ENCODE peak calls at places on chromosomes 16 and 17, in ten cellular contexts. D is fibroblast of mammary gland, C is retinal pigment epithelial cell, I is uterus, E is B cell, G is fibroblast of lung, P is choroid plexus epithelial cell, L is pancreas, M is WTC11, S is astrocyte of the spinal cord. J is an unnamed sample.

GRCh38 chr17:7589891-7590611 is at the start of gene SOX15:
- DNase-seq in D (no peak), C (no peak), I (no peak), E (no peak), G (no peak), P (no peak), L (no peak), M (peak), S (peak), J (no peak)

GRCh38 chr17:63189930-63190329 is 223.9 kb downstream of the TANC2 start:
- DNase-seq in D (peak), C (no peak), I (no peak), E (no peak), G (peak), P (no peak), L (no peak), M (no peak), S (peak), J (no peak)

GRCh38 chr16:71357681-71358080 is 842 bp upstream of the CALB2 start:
- DNase-seq in D (no peak), C (no peak), I (no peak), E (no peak), G (no peak), P (no peak), L (no peak), M (peak), S (no peak), J (no peak)

GRCh38 chr17:54353789-54354525 is 531.2 kb downstream of the KIF2B start:
- DNase-seq in D (no peak), C (no peak), I (no peak), E (no peak), G (no peak), P (no peak), L (no peak), M (no peak), S (no peak), J (no peak)

GRCh38 chr17:42673885-42674754 is 2.7 kb downstream of the PLEKHH3 start:
- DNase-seq in D (peak), C (no peak), I (peak), E (peak), G (peak), P (peak), L (peak), M (peak), S (peak), J (peak)

GRCh38 chr17:15926039-15926740 is 18.7 kb upstream of the ADORA2B start:
- DNase-seq in D (no peak), C (no peak), I (no peak), E (no peak), G (no peak), P (peak), L (peak), M (no peak), S (no peak), J (no peak)

GRCh38 chr17:36736201-36737156 is 135.1 kb downstream of the MRM1 start:
- DNase-seq in D (no peak), C (no peak), I (no peak), E (no peak), G (no peak), P (no peak), L (no peak), M (no peak), S (no peak), J (no peak)

GRCh38 chr17:36485805-36486203 is 677 bp upstream of the ZNHIT3 start:
- DNase-seq in D (no peak), C (no peak), I (no peak), E (no peak), G (no peak), P (no peak), L (peak), M (peak), S (no peak), J (peak)

GRCh38 chr17:50634123-50634914 is at the start of gene ABCC3:
- DNase-seq in D (peak), C (no peak), I (peak), E (no peak), G (peak), P (no peak), L (peak), M (peak), S (no peak), J (no peak)

GRCh38 chr16:20904507-20905079 is 4.0 kb downstream of the LYRM1 start:
- DNase-seq in D (peak), C (no peak), I (no peak), E (peak), G (peak), P (peak), L (no peak), M (no peak), S (peak), J (peak)

GRCh38 chr17:63354251-63354650 is 91.9 kb downstream of the CYB561 start:
- DNase-seq in D (peak), C (no peak), I (no peak), E (no peak), G (peak), P (no peak), L (no peak), M (no peak), S (no peak), J (no peak)

GRCh38 chr17:2075336-2076056 is 20.6 kb downstream of the HIC1 start:
- DNase-seq in D (peak), C (no peak), I (peak), E (no peak), G (peak), P (peak), L (no peak), M (peak), S (no peak), J (peak)
- TF ChIP-seq CTCF in D (peak), C (peak), I (peak), E (no peak), G (no peak), P (peak), L (no peak), M (no peak), S (peak), J (no peak)

GRCh38 chr17:45118691-45119090 is 13.6 kb downstream of the PLCD3 start:
- DNase-seq in D (no peak), C (no peak), I (no peak), E (no peak), G (no peak), P (no peak), L (no peak), M (no peak), S (no peak), J (no peak)

GRCh38 chr17:45120558-45120957 is 11.8 kb downstream of the PLCD3 start:
- DNase-seq in D (no peak), C (no peak), I (no peak), E (no peak), G (no peak), P (no peak), L (no peak), M (no peak), S (no peak), J (no peak)

GRCh38 chr17:45119964-45120363 is 12.4 kb downstream of the PLCD3 start:
- DNase-seq in D (no peak), C (no peak), I (no peak), E (no peak), G (no peak), P (no peak), L (no peak), M (no peak), S (no peak), J (no peak)

GRCh38 chr17:45123076-45123770 is 9.1 kb downstream of the PLCD3 start:
- DNase-seq in D (no peak), C (no peak), I (no peak), E (no peak), G (no peak), P (no peak), L (no peak), M (no peak), S (no peak), J (no peak)

DNA sequence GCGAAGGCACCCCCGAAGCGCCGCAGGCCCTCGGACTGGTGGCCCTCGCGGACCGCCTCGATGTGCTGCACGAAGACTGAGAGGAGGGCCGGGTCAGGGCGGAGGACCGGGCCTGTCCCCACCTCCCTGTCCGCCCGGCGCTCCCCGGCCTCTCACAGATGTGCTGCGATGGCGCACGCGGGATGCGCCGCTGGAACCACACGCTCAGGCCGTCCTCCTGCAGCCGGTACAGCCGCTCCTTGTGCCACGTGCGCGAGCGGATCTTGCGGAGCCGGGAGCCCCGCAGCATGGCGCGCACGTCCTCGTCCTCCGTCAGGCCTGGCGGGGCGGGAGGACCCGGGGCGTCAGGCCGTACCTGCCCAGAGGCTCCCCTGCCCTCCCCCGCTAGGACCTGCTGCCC is 11.3 kb downstream of the PLCD3 start:
- DNase-seq in D (no peak), C (no peak), I (no peak), E (no peak), G (no peak), P (no peak), L (no peak), M (no peak), S (no peak), J (no peak)
- TF ChIP-seq CTCF in D (no peak), C (no peak), I (no peak), E (no peak), G (no peak), P (no peak), L (no peak), M (no peak), S (no peak), J (no peak)

GRCh38 chr16:11748023-11748403 is 5.4 kb upstream of the TXNDC11 start:
- DNase-seq in D (no peak), C (no peak), I (no peak), E (no peak), G (no peak), P (no peak), L (no peak), M (no peak), S (no peak), J (no peak)
- TF ChIP-seq CTCF in D (no peak), C (no peak), I (no peak), E (no peak), G (no peak), P (no peak), L (no peak), M (no peak), S (no peak), J (no peak)

GRCh38 chr17:17591408-17592265 is at the start of gene PEMT:
- DNase-seq in D (peak), C (peak), I (peak), E (peak), G (peak), P (peak), L (peak), M (peak), S (peak), J (peak)
- TF ChIP-seq CTCF in D (no peak), C (no peak), I (no peak), E (no peak), G (no peak), P (no peak), L (no peak), M (no peak), S (no peak), J (no peak)